ENCODE peak calls at places on chromosomes 7 and 10, in eight cellular contexts. One of them, this sample, is unnamed.

GRCh38 chr10:70481831-70482530 is 3.4 kb downstream of the PALD1 start:
- DNase-seq in SK-N-SH: no peak
- DNase-seq in GM23338: no peak
- DNase-seq in GM12878: no peak
- DNase-seq in H1: no peak
- DNase-seq in HepG2: no peak
- DNase-seq in HCT116: no peak
- DNase-seq in K562: no peak
- DNase-seq in this sample: peak; percentile 49

GRCh38 chr10:102287991-102288390 is 42.7 kb downstream of the GBF1 start:
- DNase-seq in GM12878: no peak
- DNase-seq in HepG2: no peak
- DNase-seq in SK-N-SH: no peak
- DNase-seq in HCT116: no peak
- DNase-seq in GM23338: no peak
- DNase-seq in H1: no peak
- DNase-seq in K562: no peak
- DNase-seq in this sample: no peak

GRCh38 chr10:15201589-15202300 is 33.3 kb upstream of the NMT2 start:
- DNase-seq in K562: no peak
- DNase-seq in GM23338: no peak
- DNase-seq in GM12878: no peak
- DNase-seq in HepG2: no peak
- DNase-seq in HCT116: peak; percentile 26
- DNase-seq in SK-N-SH: no peak
- DNase-seq in H1: no peak
- DNase-seq in this sample: peak; percentile 65

GRCh38 chr10:58675321-58675720 is 162.6 kb downstream of the BICC1 start:
- DNase-seq in GM23338: no peak
- DNase-seq in H1: no peak
- DNase-seq in HepG2: no peak
- DNase-seq in SK-N-SH: peak; percentile 19
- DNase-seq in HCT116: no peak
- DNase-seq in K562: no peak
- DNase-seq in GM12878: no peak
- DNase-seq in this sample: no peak

GRCh38 chr10:71213127-71213616 is 802 bp downstream of the UNC5B start:
- DNase-seq in GM12878: no peak
- DNase-seq in SK-N-SH: peak; percentile 61
- DNase-seq in K562: no peak
- DNase-seq in H1: no peak
- DNase-seq in HCT116: peak; percentile 36
- DNase-seq in HepG2: no peak
- DNase-seq in GM23338: peak; percentile 80
- DNase-seq in this sample: peak; percentile 56

GRCh38 chr10:30200019-30200415 is 140.6 kb upstream of the JCAD start:
- DNase-seq in GM12878: no peak
- DNase-seq in SK-N-SH: no peak
- DNase-seq in H1: no peak
- DNase-seq in GM23338: no peak
- DNase-seq in HepG2: no peak
- DNase-seq in K562: no peak
- DNase-seq in HCT116: no peak
- DNase-seq in this sample: no peak

GRCh38 chr10:110455440-110455839 is 42.3 kb upstream of the DUSP5 start:
- DNase-seq in H1: no peak
- DNase-seq in GM23338: no peak
- DNase-seq in HCT116: no peak
- DNase-seq in GM12878: no peak
- DNase-seq in SK-N-SH: no peak
- DNase-seq in K562: no peak
- DNase-seq in HepG2: no peak
- DNase-seq in this sample: no peak

GRCh38 chr10:29181936-29182335 is 106.9 kb upstream of the LYZL1 start:
- DNase-seq in HCT116: no peak
- DNase-seq in GM12878: no peak
- DNase-seq in K562: no peak
- DNase-seq in H1: no peak
- DNase-seq in GM23338: no peak
- DNase-seq in SK-N-SH: no peak
- DNase-seq in HepG2: no peak
- DNase-seq in this sample: no peak

GRCh38 chr10:86317949-86318725 is 48.5 kb downstream of the GRID1 start:
- DNase-seq in GM12878: no peak
- DNase-seq in HCT116: no peak
- DNase-seq in K562: no peak
- DNase-seq in SK-N-SH: no peak
- DNase-seq in H1: no peak
- DNase-seq in GM23338: no peak
- DNase-seq in HepG2: no peak
- DNase-seq in this sample: no peak

GRCh38 chr10:133180192-133180914 is 20.3 kb downstream of the KNDC1 start:
- DNase-seq in GM12878: no peak
- DNase-seq in HCT116: no peak
- DNase-seq in K562: no peak
- DNase-seq in H1: no peak
- DNase-seq in SK-N-SH: no peak
- DNase-seq in GM23338: no peak
- DNase-seq in HepG2: no peak
- DNase-seq in this sample: no peak

GRCh38 chr10:133178357-133179127 is 18.5 kb downstream of the KNDC1 start:
- DNase-seq in GM23338: no peak
- DNase-seq in SK-N-SH: no peak
- DNase-seq in HCT116: no peak
- DNase-seq in HepG2: no peak
- DNase-seq in H1: no peak
- DNase-seq in K562: no peak
- DNase-seq in GM12878: no peak
- DNase-seq in this sample: no peak

GRCh38 chr10:133179651-133180050 is 19.6 kb downstream of the KNDC1 start:
- DNase-seq in HepG2: no peak
- DNase-seq in GM12878: no peak
- DNase-seq in SK-N-SH: no peak
- DNase-seq in H1: no peak
- DNase-seq in HCT116: no peak
- DNase-seq in GM23338: no peak
- DNase-seq in K562: no peak
- DNase-seq in this sample: no peak

GRCh38 chr10:133177380-133178157 is 17.6 kb downstream of the KNDC1 start:
- DNase-seq in GM23338: no peak
- DNase-seq in HCT116: no peak
- DNase-seq in K562: no peak
- DNase-seq in HepG2: no peak
- DNase-seq in GM12878: no peak
- DNase-seq in H1: no peak
- DNase-seq in SK-N-SH: no peak
- DNase-seq in this sample: no peak

DNA sequence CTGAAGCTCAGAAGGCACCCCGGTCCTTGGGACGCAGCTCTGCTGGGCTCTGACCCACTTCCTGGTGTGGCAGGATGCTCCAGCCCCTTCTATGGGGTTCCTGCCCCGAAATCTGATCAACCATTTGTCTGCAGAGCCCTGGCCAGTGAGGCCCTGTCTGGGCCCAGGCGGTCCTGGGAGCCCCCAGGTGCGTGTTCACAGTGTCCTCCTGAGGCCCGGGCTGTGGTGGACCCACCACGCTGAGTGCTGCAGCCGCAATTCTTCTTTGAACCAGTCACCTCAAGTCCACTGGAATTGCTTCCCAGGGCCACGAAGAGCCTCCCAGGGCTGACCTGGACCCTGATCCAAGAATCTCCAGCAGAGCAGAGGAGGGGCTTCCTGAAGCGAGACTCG is 19.1 kb downstream of the KNDC1 start:
- DNase-seq in H1: no peak
- DNase-seq in GM12878: no peak
- DNase-seq in GM23338: no peak
- DNase-seq in HCT116: no peak
- DNase-seq in K562: no peak
- DNase-seq in HepG2: no peak
- DNase-seq in SK-N-SH: no peak
- DNase-seq in this sample: no peak
- H3K4me2 ChIP-seq in H1: no peak overlapping the region
- H3K4me2 ChIP-seq in GM12878: no peak overlapping the region
- H3K4me2 ChIP-seq in GM23338: no peak overlapping the region
- H3K4me2 ChIP-seq in HCT116: no peak overlapping the region
- H3K4me2 ChIP-seq in K562: no peak overlapping the region
- H3K4me2 ChIP-seq in HepG2: no peak overlapping the region
- H3K4me2 ChIP-seq in SK-N-SH: no peak overlapping the region
- H3K4me2 ChIP-seq in this sample: no peak overlapping the region

GRCh38 chr10:77586719-77587423 is 50.7 kb downstream of the KCNMA1 start:
- DNase-seq in GM12878: no peak
- DNase-seq in SK-N-SH: no peak
- DNase-seq in H1: no peak
- DNase-seq in K562: no peak
- DNase-seq in GM23338: no peak
- DNase-seq in HCT116: no peak
- DNase-seq in HepG2: no peak
- DNase-seq in this sample: no peak
- TF ChIP-seq POLR2AphosphoS5 in GM12878: no peak
- TF ChIP-seq POLR2AphosphoS5 in SK-N-SH: no peak
- TF ChIP-seq POLR2AphosphoS5 in H1: no peak
- TF ChIP-seq POLR2AphosphoS5 in K562: no peak
- TF ChIP-seq POLR2AphosphoS5 in GM23338: no peak
- TF ChIP-seq POLR2AphosphoS5 in HCT116: no peak
- TF ChIP-seq POLR2AphosphoS5 in HepG2: no peak
- TF ChIP-seq POLR2AphosphoS5 in this sample: no peak

GRCh38 chr7:75639893-75640600 is 98.7 kb downstream of the HIP1 start:
- DNase-seq in H1: no peak
- DNase-seq in HCT116: no peak
- DNase-seq in SK-N-SH: no peak
- DNase-seq in GM12878: no peak
- DNase-seq in GM23338: no peak
- DNase-seq in K562: no peak
- DNase-seq in HepG2: no peak
- DNase-seq in this sample: no peak
- H3K4me2 ChIP-seq in H1: peak overlapping the region; percentile 89
- H3K4me2 ChIP-seq in HCT116: peak overlapping the region; percentile 96
- H3K4me2 ChIP-seq in SK-N-SH: peak overlapping the region; percentile 95
- H3K4me2 ChIP-seq in GM12878: peak overlapping the region; percentile 88
- H3K4me2 ChIP-seq in GM23338: peak overlapping the region; percentile 82
- H3K4me2 ChIP-seq in K562: peak overlapping the region; percentile 93
- H3K4me2 ChIP-seq in HepG2: peak overlapping the region; percentile 70
- H3K4me2 ChIP-seq in this sample: peak overlapping the region; percentile 59

DNA sequence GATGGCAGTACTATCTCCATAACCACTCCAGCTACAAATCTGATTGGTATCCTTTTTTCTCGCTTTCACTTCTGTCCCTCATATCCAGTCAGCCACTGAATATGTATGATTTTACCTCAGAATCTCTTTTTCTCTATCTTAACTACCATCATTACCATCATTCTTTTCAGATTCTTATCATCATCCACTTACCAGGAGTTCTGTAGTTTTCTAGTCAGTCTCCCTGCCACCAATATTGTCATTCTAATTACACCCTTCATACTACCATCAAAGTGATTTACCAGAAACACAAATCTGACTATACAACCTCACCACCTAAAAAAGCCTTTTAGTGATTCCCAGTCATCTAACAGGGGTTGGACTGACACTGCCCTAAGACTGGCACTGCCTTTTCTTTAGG is 64.9 kb upstream of the TMEM140 start:
- DNase-seq in SK-N-SH: no peak
- DNase-seq in GM23338: no peak
- DNase-seq in GM12878: no peak
- DNase-seq in H1: no peak
- DNase-seq in HepG2: no peak
- DNase-seq in HCT116: no peak
- DNase-seq in K562: no peak
- DNase-seq in this sample: no peak
- TF ChIP-seq POLR2AphosphoS5 in SK-N-SH: no peak
- TF ChIP-seq POLR2AphosphoS5 in GM23338: no peak
- TF ChIP-seq POLR2AphosphoS5 in GM12878: no peak
- TF ChIP-seq POLR2AphosphoS5 in H1: no peak
- TF ChIP-seq POLR2AphosphoS5 in HepG2: no peak
- TF ChIP-seq POLR2AphosphoS5 in HCT116: no peak
- TF ChIP-seq POLR2AphosphoS5 in K562: no peak
- TF ChIP-seq POLR2AphosphoS5 in this sample: no peak

DNA sequence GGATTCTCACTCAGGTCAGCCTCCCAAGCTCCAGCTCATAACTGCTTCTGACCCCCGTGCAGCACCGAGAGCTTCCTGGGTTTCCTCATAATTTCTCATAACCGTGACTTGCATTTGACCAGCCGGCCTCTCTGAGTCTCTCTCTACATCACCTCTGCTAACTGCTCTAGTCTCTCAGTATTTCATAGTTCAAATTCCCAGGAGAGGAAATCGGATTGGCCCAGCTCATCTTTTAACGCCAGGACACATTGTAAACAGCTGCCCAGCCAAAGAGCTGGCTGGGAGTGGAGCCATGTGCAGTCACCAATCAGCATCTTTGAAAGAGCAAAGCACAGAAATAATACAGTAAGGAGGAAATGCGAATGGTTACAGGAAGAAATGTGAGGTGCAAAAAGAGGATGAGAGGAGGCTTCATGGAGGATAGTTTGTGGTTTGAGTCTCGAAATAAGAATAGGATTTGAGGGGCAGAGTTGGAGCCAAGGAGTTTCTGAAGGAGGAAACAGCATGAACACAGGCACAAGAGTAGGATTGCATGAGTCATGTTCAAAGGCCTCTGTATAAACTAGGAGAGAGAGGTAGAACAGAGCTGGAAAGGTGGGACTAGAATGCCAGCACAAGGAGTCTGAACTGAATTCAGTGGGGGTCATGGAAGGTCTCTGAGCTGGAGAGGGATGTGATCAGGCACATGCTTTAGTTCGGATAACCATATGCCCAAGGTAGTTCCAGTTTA is 15.2 kb upstream of the LBX1 start:
- DNase-seq in HepG2: no peak
- DNase-seq in GM12878: no peak
- DNase-seq in SK-N-SH: no peak
- DNase-seq in H1: no peak
- DNase-seq in HCT116: peak; percentile 26
- DNase-seq in GM23338: no peak
- DNase-seq in K562: no peak
- DNase-seq in this sample: no peak
- H3K4me2 ChIP-seq in HepG2: no peak overlapping the region
- H3K4me2 ChIP-seq in GM12878: no peak overlapping the region
- H3K4me2 ChIP-seq in SK-N-SH: no peak overlapping the region
- H3K4me2 ChIP-seq in H1: no peak overlapping the region
- H3K4me2 ChIP-seq in HCT116: peak overlapping the region; percentile 56
- H3K4me2 ChIP-seq in GM23338: no peak overlapping the region
- H3K4me2 ChIP-seq in K562: no peak overlapping the region
- H3K4me2 ChIP-seq in this sample: no peak overlapping the region

GRCh38 chr10:78543749-78544446 is 510.2 kb downstream of the RPS24 start:
- DNase-seq in H1: no peak
- DNase-seq in GM23338: no peak
- DNase-seq in HepG2: peak; percentile 62
- DNase-seq in K562: no peak
- DNase-seq in GM12878: no peak
- DNase-seq in SK-N-SH: no peak
- DNase-seq in HCT116: no peak
- DNase-seq in this sample: no peak
- TF ChIP-seq POLR2AphosphoS5 in H1: no peak
- TF ChIP-seq POLR2AphosphoS5 in GM23338: no peak
- TF ChIP-seq POLR2AphosphoS5 in HepG2: peak; percentile 49
- TF ChIP-seq POLR2AphosphoS5 in K562: no peak
- TF ChIP-seq POLR2AphosphoS5 in GM12878: no peak
- TF ChIP-seq POLR2AphosphoS5 in SK-N-SH: no peak
- TF ChIP-seq POLR2AphosphoS5 in HCT116: no peak
- TF ChIP-seq POLR2AphosphoS5 in this sample: no peak